ENCODE peak calls at places on chromosomes 16 and 17, in nine cellular contexts. One of them, this sample, is unnamed.
A peak's percentile ranks its signal among the peaks of the same experiment; 100 is the strongest.

GRCh38 chr17:80100035-80100323 is 1.4 kb upstream of the GAA start:
- DNase-seq in left ventricle myocardium inferior: no peak
- DNase-seq in heart right ventricle: no peak
- DNase-seq in ascending aorta: no peak
- DNase-seq in thoracic aorta: no peak
- DNase-seq in brain microvascular endothelial cell: no peak
- DNase-seq in heart left ventricle: no peak
- DNase-seq in transverse colon: no peak
- DNase-seq in tibial artery: no peak
- DNase-seq in this sample: no peak

GRCh38 chr17:2688351-2689342 is 22.9 kb downstream of the CLUH start:
- DNase-seq in transverse colon: no peak
- DNase-seq in heart left ventricle: peak; percentile 64
- DNase-seq in thoracic aorta: no peak
- DNase-seq in left ventricle myocardium inferior: peak; percentile 37
- DNase-seq in brain microvascular endothelial cell: no peak
- DNase-seq in ascending aorta: no peak
- DNase-seq in tibial artery: no peak
- DNase-seq in heart right ventricle: peak; percentile 21
- DNase-seq in this sample: no peak

GRCh38 chr17:75346906-75347305 is 57.7 kb upstream of the SLC25A19 start:
- DNase-seq in heart left ventricle: no peak
- DNase-seq in left ventricle myocardium inferior: no peak
- DNase-seq in thoracic aorta: no peak
- DNase-seq in heart right ventricle: no peak
- DNase-seq in brain microvascular endothelial cell: peak; percentile 49
- DNase-seq in ascending aorta: no peak
- DNase-seq in transverse colon: no peak
- DNase-seq in tibial artery: no peak
- DNase-seq in this sample: no peak

GRCh38 chr17:65530985-65531507 is 30.4 kb downstream of the AXIN2 start:
- DNase-seq in heart left ventricle: no peak
- DNase-seq in left ventricle myocardium inferior: no peak
- DNase-seq in ascending aorta: no peak
- DNase-seq in brain microvascular endothelial cell: peak; percentile 62
- DNase-seq in transverse colon: no peak
- DNase-seq in heart right ventricle: no peak
- DNase-seq in tibial artery: no peak
- DNase-seq in thoracic aorta: no peak
- DNase-seq in this sample: no peak

GRCh38 chr17:10547351-10547750 is 2.1 kb downstream of the MYH2 start:
- DNase-seq in heart left ventricle: no peak
- DNase-seq in transverse colon: no peak
- DNase-seq in brain microvascular endothelial cell: no peak
- DNase-seq in tibial artery: no peak
- DNase-seq in heart right ventricle: no peak
- DNase-seq in left ventricle myocardium inferior: no peak
- DNase-seq in ascending aorta: no peak
- DNase-seq in thoracic aorta: no peak
- DNase-seq in this sample: no peak

GRCh38 chr17:36732351-36732750 is 131.0 kb downstream of the MRM1 start:
- DNase-seq in heart left ventricle: no peak
- DNase-seq in left ventricle myocardium inferior: no peak
- DNase-seq in transverse colon: no peak
- DNase-seq in brain microvascular endothelial cell: no peak
- DNase-seq in thoracic aorta: no peak
- DNase-seq in heart right ventricle: no peak
- DNase-seq in tibial artery: no peak
- DNase-seq in ascending aorta: no peak
- DNase-seq in this sample: no peak

GRCh38 chr16:68445458-68445857 is 2.9 kb downstream of the SMPD3 start:
- DNase-seq in transverse colon: peak; percentile 64
- DNase-seq in ascending aorta: no peak
- DNase-seq in heart left ventricle: no peak
- DNase-seq in tibial artery: no peak
- DNase-seq in brain microvascular endothelial cell: peak; percentile 25
- DNase-seq in left ventricle myocardium inferior: no peak
- DNase-seq in thoracic aorta: no peak
- DNase-seq in heart right ventricle: no peak
- DNase-seq in this sample: no peak

GRCh38 chr17:41258406-41258805 is 3.2 kb downstream of the KRTAP9-9 start:
- DNase-seq in ascending aorta: no peak
- DNase-seq in heart left ventricle: no peak
- DNase-seq in thoracic aorta: no peak
- DNase-seq in tibial artery: no peak
- DNase-seq in brain microvascular endothelial cell: no peak
- DNase-seq in heart right ventricle: no peak
- DNase-seq in left ventricle myocardium inferior: no peak
- DNase-seq in transverse colon: no peak
- DNase-seq in this sample: no peak

GRCh38 chr16:22232277-22233049 is 26.4 kb downstream of the EEF2K start:
- DNase-seq in heart left ventricle: peak; percentile 58
- DNase-seq in brain microvascular endothelial cell: peak; percentile 42
- DNase-seq in heart right ventricle: no peak
- DNase-seq in left ventricle myocardium inferior: no peak
- DNase-seq in ascending aorta: no peak
- DNase-seq in thoracic aorta: no peak
- DNase-seq in tibial artery: no peak
- DNase-seq in transverse colon: peak; percentile 94
- DNase-seq in this sample: no peak

GRCh38 chr16:57612494-57612893 is 15.9 kb upstream of the ADGRG1 start:
- DNase-seq in transverse colon: no peak
- DNase-seq in heart left ventricle: no peak
- DNase-seq in left ventricle myocardium inferior: no peak
- DNase-seq in tibial artery: peak; percentile 15
- DNase-seq in heart right ventricle: no peak
- DNase-seq in brain microvascular endothelial cell: no peak
- DNase-seq in ascending aorta: no peak
- DNase-seq in thoracic aorta: no peak
- DNase-seq in this sample: no peak

GRCh38 chr17:3843935-3844516 is 2.0 kb downstream of the NCBP3 start:
- DNase-seq in brain microvascular endothelial cell: no peak
- DNase-seq in tibial artery: no peak
- DNase-seq in ascending aorta: no peak
- DNase-seq in heart right ventricle: no peak
- DNase-seq in transverse colon: peak; percentile 62
- DNase-seq in heart left ventricle: no peak
- DNase-seq in thoracic aorta: no peak
- DNase-seq in left ventricle myocardium inferior: no peak
- DNase-seq in this sample: no peak

GRCh38 chr16:74652249-74652648 is 14.4 kb downstream of the RFWD3 start:
- DNase-seq in transverse colon: no peak
- DNase-seq in heart right ventricle: no peak
- DNase-seq in ascending aorta: no peak
- DNase-seq in left ventricle myocardium inferior: no peak
- DNase-seq in brain microvascular endothelial cell: no peak
- DNase-seq in thoracic aorta: no peak
- DNase-seq in heart left ventricle: no peak
- DNase-seq in tibial artery: no peak
- DNase-seq in this sample: no peak

GRCh38 chr16:74654536-74654935 is 12.1 kb downstream of the RFWD3 start:
- DNase-seq in transverse colon: no peak
- DNase-seq in tibial artery: no peak
- DNase-seq in left ventricle myocardium inferior: no peak
- DNase-seq in brain microvascular endothelial cell: no peak
- DNase-seq in thoracic aorta: no peak
- DNase-seq in heart right ventricle: no peak
- DNase-seq in ascending aorta: no peak
- DNase-seq in heart left ventricle: no peak
- DNase-seq in this sample: no peak

GRCh38 chr16:74651841-74652240 is 14.8 kb downstream of the RFWD3 start:
- DNase-seq in heart left ventricle: no peak
- DNase-seq in left ventricle myocardium inferior: no peak
- DNase-seq in tibial artery: no peak
- DNase-seq in thoracic aorta: no peak
- DNase-seq in transverse colon: no peak
- DNase-seq in brain microvascular endothelial cell: no peak
- DNase-seq in ascending aorta: no peak
- DNase-seq in heart right ventricle: no peak
- DNase-seq in this sample: no peak

DNA sequence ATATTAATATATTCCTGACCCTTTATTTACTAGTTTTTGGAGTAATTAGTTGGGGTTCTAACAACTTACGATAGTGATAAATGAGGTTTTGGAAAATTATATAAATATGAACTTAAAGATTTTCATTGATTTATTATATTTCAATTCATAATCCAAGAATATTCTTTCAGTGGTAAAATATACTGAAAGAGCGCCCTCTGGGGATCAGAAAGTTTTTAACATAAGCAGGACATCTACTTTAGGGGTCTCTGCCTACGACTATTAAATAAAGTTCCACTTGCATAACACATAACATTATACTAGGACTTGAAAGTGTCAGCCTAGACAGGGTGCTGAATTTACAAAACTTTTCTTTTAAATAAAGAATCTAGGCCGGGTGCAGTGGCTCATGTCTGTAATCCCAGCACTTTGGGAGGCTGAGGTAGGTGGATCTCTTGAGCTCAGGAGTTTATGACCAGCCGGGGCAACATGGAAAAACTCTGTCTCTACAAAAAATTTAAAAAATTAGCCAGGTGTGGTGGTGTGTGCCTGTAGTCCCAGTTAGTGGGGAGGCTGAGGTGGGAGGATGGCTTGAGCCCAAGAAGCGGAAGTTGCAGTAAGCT is 15.6 kb downstream of the RFWD3 start:
- DNase-seq in left ventricle myocardium inferior: no peak
- DNase-seq in heart right ventricle: no peak
- DNase-seq in thoracic aorta: no peak
- DNase-seq in heart left ventricle: no peak
- DNase-seq in ascending aorta: no peak
- DNase-seq in transverse colon: no peak
- DNase-seq in tibial artery: no peak
- DNase-seq in brain microvascular endothelial cell: no peak
- DNase-seq in this sample: no peak
- TF ChIP-seq CTCF in left ventricle myocardium inferior: peak; percentile 49
- TF ChIP-seq CTCF in heart right ventricle: peak; percentile 46
- TF ChIP-seq CTCF in thoracic aorta: peak; percentile 29
- TF ChIP-seq CTCF in heart left ventricle: peak; percentile 31
- TF ChIP-seq CTCF in ascending aorta: no peak
- TF ChIP-seq CTCF in transverse colon: peak; percentile 22
- TF ChIP-seq CTCF in tibial artery: no peak
- TF ChIP-seq CTCF in brain microvascular endothelial cell: peak; percentile 51
- TF ChIP-seq CTCF in this sample: no peak

GRCh38 chr16:84485255-84486010 is 19.0 kb downstream of the MEAK7 start:
- DNase-seq in tibial artery: peak; percentile 9
- DNase-seq in heart left ventricle: no peak
- DNase-seq in ascending aorta: no peak
- DNase-seq in heart right ventricle: no peak
- DNase-seq in transverse colon: no peak
- DNase-seq in left ventricle myocardium inferior: no peak
- DNase-seq in thoracic aorta: no peak
- DNase-seq in brain microvascular endothelial cell: no peak
- DNase-seq in this sample: no peak

GRCh38 chr16:84487358-84487757 is 17.1 kb downstream of the MEAK7 start:
- DNase-seq in left ventricle myocardium inferior: no peak
- DNase-seq in tibial artery: no peak
- DNase-seq in thoracic aorta: no peak
- DNase-seq in transverse colon: no peak
- DNase-seq in heart right ventricle: no peak
- DNase-seq in brain microvascular endothelial cell: no peak
- DNase-seq in heart left ventricle: no peak
- DNase-seq in ascending aorta: no peak
- DNase-seq in this sample: no peak

GRCh38 chr16:84486126-84486525 is 18.3 kb downstream of the MEAK7 start:
- DNase-seq in thoracic aorta: no peak
- DNase-seq in ascending aorta: no peak
- DNase-seq in left ventricle myocardium inferior: no peak
- DNase-seq in transverse colon: no peak
- DNase-seq in heart right ventricle: no peak
- DNase-seq in heart left ventricle: no peak
- DNase-seq in tibial artery: no peak
- DNase-seq in brain microvascular endothelial cell: no peak
- DNase-seq in this sample: no peak

GRCh38 chr16:84486551-84487235 is 17.8 kb downstream of the MEAK7 start:
- DNase-seq in heart right ventricle: no peak
- DNase-seq in tibial artery: no peak
- DNase-seq in thoracic aorta: no peak
- DNase-seq in left ventricle myocardium inferior: no peak
- DNase-seq in transverse colon: no peak
- DNase-seq in brain microvascular endothelial cell: no peak
- DNase-seq in ascending aorta: no peak
- DNase-seq in heart left ventricle: no peak
- DNase-seq in this sample: no peak

GRCh38 chr16:84489141-84489540 is 15.3 kb downstream of the MEAK7 start:
- DNase-seq in brain microvascular endothelial cell: no peak
- DNase-seq in left ventricle myocardium inferior: no peak
- DNase-seq in transverse colon: no peak
- DNase-seq in tibial artery: no peak
- DNase-seq in heart left ventricle: no peak
- DNase-seq in ascending aorta: no peak
- DNase-seq in heart right ventricle: no peak
- DNase-seq in thoracic aorta: no peak
- DNase-seq in this sample: no peak
- H3K27ac ChIP-seq in brain microvascular endothelial cell: no peak overlapping the region
- H3K27ac ChIP-seq in left ventricle myocardium inferior: no peak overlapping the region
- H3K27ac ChIP-seq in transverse colon: no peak overlapping the region
- H3K27ac ChIP-seq in tibial artery: no peak overlapping the region
- H3K27ac ChIP-seq in heart left ventricle: no peak overlapping the region
- H3K27ac ChIP-seq in ascending aorta: no peak overlapping the region
- H3K27ac ChIP-seq in heart right ventricle: no peak overlapping the region
- H3K27ac ChIP-seq in thoracic aorta: no peak overlapping the region
- H3K27ac ChIP-seq in this sample: no peak overlapping the region

DNA sequence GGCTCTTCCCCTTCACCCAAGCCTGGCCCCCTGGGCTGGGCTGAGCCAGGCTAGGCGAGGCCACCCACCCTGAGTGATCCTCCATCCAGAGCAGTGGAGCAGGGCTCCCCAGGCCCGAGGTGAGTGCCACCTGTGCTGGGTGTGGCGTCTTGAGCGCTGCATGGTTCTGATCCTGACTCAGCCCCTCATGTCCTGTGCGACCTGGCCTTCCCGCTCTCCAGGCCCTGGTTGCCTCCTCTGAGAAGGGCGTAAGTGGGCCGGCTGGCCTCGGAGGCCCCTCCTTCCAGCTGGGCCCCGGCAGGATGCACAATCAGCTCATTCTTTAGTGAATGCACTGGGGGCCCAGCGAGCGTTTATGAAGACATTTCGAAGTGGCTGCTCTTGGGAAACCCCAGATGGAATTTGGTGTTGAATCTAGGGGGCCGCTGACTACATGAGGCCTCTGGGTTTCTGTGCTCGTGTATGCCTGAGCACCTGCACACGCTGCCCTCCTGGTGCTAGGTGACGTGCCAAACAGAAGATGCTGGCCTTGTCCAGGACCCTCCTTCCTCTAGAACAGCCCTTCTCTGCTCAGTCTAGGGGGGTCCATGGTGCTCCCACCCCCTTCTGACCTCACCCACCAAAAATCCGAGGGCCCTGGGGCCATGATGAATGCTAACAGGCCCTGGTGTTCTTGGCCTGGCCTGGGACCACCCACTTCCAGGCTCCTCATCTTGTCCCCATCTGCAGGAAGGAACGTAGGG is 3.7 kb upstream of the TMEM92 start:
- DNase-seq in left ventricle myocardium inferior: no peak
- DNase-seq in ascending aorta: no peak
- DNase-seq in heart left ventricle: peak; percentile 60
- DNase-seq in thoracic aorta: no peak
- DNase-seq in heart right ventricle: peak; percentile 37
- DNase-seq in brain microvascular endothelial cell: peak; percentile 63
- DNase-seq in transverse colon: peak; percentile 19
- DNase-seq in tibial artery: peak; percentile 76
- DNase-seq in this sample: peak; percentile 62
- TF ChIP-seq CTCF in left ventricle myocardium inferior: no peak
- TF ChIP-seq CTCF in ascending aorta: no peak
- TF ChIP-seq CTCF in heart left ventricle: no peak
- TF ChIP-seq CTCF in thoracic aorta: no peak
- TF ChIP-seq CTCF in heart right ventricle: peak; percentile 10
- TF ChIP-seq CTCF in brain microvascular endothelial cell: no peak
- TF ChIP-seq CTCF in transverse colon: no peak
- TF ChIP-seq CTCF in tibial artery: no peak
- TF ChIP-seq CTCF in this sample: peak; percentile 61

GRCh38 chr16:86245351-86245750 is 265.0 kb upstream of the FOXF1 start:
- DNase-seq in ascending aorta: no peak
- DNase-seq in brain microvascular endothelial cell: no peak
- DNase-seq in thoracic aorta: no peak
- DNase-seq in tibial artery: no peak
- DNase-seq in left ventricle myocardium inferior: no peak
- DNase-seq in transverse colon: no peak
- DNase-seq in heart right ventricle: no peak
- DNase-seq in heart left ventricle: no peak
- DNase-seq in this sample: no peak
- H3K27ac ChIP-seq in ascending aorta: no peak overlapping the region
- H3K27ac ChIP-seq in brain microvascular endothelial cell: no peak overlapping the region
- H3K27ac ChIP-seq in thoracic aorta: no peak overlapping the region
- H3K27ac ChIP-seq in tibial artery: no peak overlapping the region
- H3K27ac ChIP-seq in left ventricle myocardium inferior: no peak overlapping the region
- H3K27ac ChIP-seq in transverse colon: no peak overlapping the region
- H3K27ac ChIP-seq in heart right ventricle: no peak overlapping the region
- H3K27ac ChIP-seq in heart left ventricle: no peak overlapping the region
- H3K27ac ChIP-seq in this sample: no peak overlapping the region